ENCODE peak calls at places on chromosomes 2 and 18, in nine cellular contexts. One of them, this sample, is unnamed.

GRCh38 chr18:8849696-8850095 is 144.3 kb downstream of the MTCL1 start:
- DNase-seq in NCI-H1694 treated with DMSO at 0.1 percent for 48 hours: no peak
- DNase-seq in stimulated activated CD4-positive, alpha-beta T cell treated with anti-CD3 and anti-CD28 coated beads, Interleukin-4, amount 100 ng/mL, for 1 hour: no peak
- DNase-seq in CD8-positive, alpha-beta T cell: no peak
- DNase-seq in stimulated activated naive B cell treated with anti-CD40 and anti-IgM and Interleukin-4, amounts not matched to agents 10 μg/mL and 1 μg/mL and 100 μg/mL, for 72 hours: no peak
- DNase-seq in activated CD8-positive, alpha-beta T cell treated with anti-CD3 and anti-CD28 coated beads for 36 hours: no peak
- DNase-seq in HEK293T: no peak
- DNase-seq in fibroblast of the conjunctiva: no peak
- DNase-seq in tibial nerve: no peak
- DNase-seq in this sample: peak

GRCh38 chr2:119366161-119366648 is 429 bp downstream of the C2orf76 start:
- DNase-seq in activated CD8-positive, alpha-beta T cell treated with anti-CD3 and anti-CD28 coated beads for 36 hours: peak
- DNase-seq in fibroblast of the conjunctiva: no peak
- DNase-seq in CD8-positive, alpha-beta T cell: no peak
- DNase-seq in stimulated activated naive B cell treated with anti-CD40 and anti-IgM and Interleukin-4, amounts not matched to agents 10 μg/mL and 1 μg/mL and 100 μg/mL, for 72 hours: no peak
- DNase-seq in HEK293T: no peak
- DNase-seq in NCI-H1694 treated with DMSO at 0.1 percent for 48 hours: no peak
- DNase-seq in stimulated activated CD4-positive, alpha-beta T cell treated with anti-CD3 and anti-CD28 coated beads, Interleukin-4, amount 100 ng/mL, for 1 hour: no peak
- DNase-seq in tibial nerve: no peak
- DNase-seq in this sample: peak

GRCh38 chr2:101341901-101342624 is 33.6 kb upstream of the RNF149 start:
- DNase-seq in stimulated activated naive B cell treated with anti-CD40 and anti-IgM and Interleukin-4, amounts not matched to agents 10 μg/mL and 1 μg/mL and 100 μg/mL, for 72 hours: peak
- DNase-seq in NCI-H1694 treated with DMSO at 0.1 percent for 48 hours: peak
- DNase-seq in CD8-positive, alpha-beta T cell: peak
- DNase-seq in fibroblast of the conjunctiva: peak
- DNase-seq in tibial nerve: peak
- DNase-seq in activated CD8-positive, alpha-beta T cell treated with anti-CD3 and anti-CD28 coated beads for 36 hours: peak
- DNase-seq in stimulated activated CD4-positive, alpha-beta T cell treated with anti-CD3 and anti-CD28 coated beads, Interleukin-4, amount 100 ng/mL, for 1 hour: peak
- DNase-seq in HEK293T: peak
- DNase-seq in this sample: peak

GRCh38 chr2:29114841-29115609 is at the start of gene CLIP4:
- DNase-seq in tibial nerve: peak
- DNase-seq in activated CD8-positive, alpha-beta T cell treated with anti-CD3 and anti-CD28 coated beads for 36 hours: peak
- DNase-seq in CD8-positive, alpha-beta T cell: peak
- DNase-seq in stimulated activated naive B cell treated with anti-CD40 and anti-IgM and Interleukin-4, amounts not matched to agents 10 μg/mL and 1 μg/mL and 100 μg/mL, for 72 hours: peak
- DNase-seq in fibroblast of the conjunctiva: no peak
- DNase-seq in NCI-H1694 treated with DMSO at 0.1 percent for 48 hours: no peak
- DNase-seq in HEK293T: peak
- DNase-seq in stimulated activated CD4-positive, alpha-beta T cell treated with anti-CD3 and anti-CD28 coated beads, Interleukin-4, amount 100 ng/mL, for 1 hour: peak
- DNase-seq in this sample: peak

GRCh38 chr18:34003687-34004086 is 221.0 kb downstream of the NOL4 start:
- DNase-seq in tibial nerve: no peak
- DNase-seq in NCI-H1694 treated with DMSO at 0.1 percent for 48 hours: no peak
- DNase-seq in activated CD8-positive, alpha-beta T cell treated with anti-CD3 and anti-CD28 coated beads for 36 hours: no peak
- DNase-seq in fibroblast of the conjunctiva: no peak
- DNase-seq in CD8-positive, alpha-beta T cell: no peak
- DNase-seq in stimulated activated CD4-positive, alpha-beta T cell treated with anti-CD3 and anti-CD28 coated beads, Interleukin-4, amount 100 ng/mL, for 1 hour: no peak
- DNase-seq in stimulated activated naive B cell treated with anti-CD40 and anti-IgM and Interleukin-4, amounts not matched to agents 10 μg/mL and 1 μg/mL and 100 μg/mL, for 72 hours: no peak
- DNase-seq in HEK293T: no peak
- DNase-seq in this sample: no peak

GRCh38 chr2:8535821-8536685 is 145.8 kb upstream of the ID2 start:
- DNase-seq in NCI-H1694 treated with DMSO at 0.1 percent for 48 hours: no peak
- DNase-seq in tibial nerve: no peak
- DNase-seq in fibroblast of the conjunctiva: no peak
- DNase-seq in stimulated activated CD4-positive, alpha-beta T cell treated with anti-CD3 and anti-CD28 coated beads, Interleukin-4, amount 100 ng/mL, for 1 hour: peak
- DNase-seq in activated CD8-positive, alpha-beta T cell treated with anti-CD3 and anti-CD28 coated beads for 36 hours: peak
- DNase-seq in stimulated activated naive B cell treated with anti-CD40 and anti-IgM and Interleukin-4, amounts not matched to agents 10 μg/mL and 1 μg/mL and 100 μg/mL, for 72 hours: no peak
- DNase-seq in CD8-positive, alpha-beta T cell: no peak
- DNase-seq in HEK293T: no peak
- DNase-seq in this sample: no peak

GRCh38 chr2:206456078-206456769 is 12.9 kb downstream of the ADAM23 start:
- DNase-seq in fibroblast of the conjunctiva: no peak
- DNase-seq in NCI-H1694 treated with DMSO at 0.1 percent for 48 hours: no peak
- DNase-seq in stimulated activated naive B cell treated with anti-CD40 and anti-IgM and Interleukin-4, amounts not matched to agents 10 μg/mL and 1 μg/mL and 100 μg/mL, for 72 hours: no peak
- DNase-seq in tibial nerve: no peak
- DNase-seq in activated CD8-positive, alpha-beta T cell treated with anti-CD3 and anti-CD28 coated beads for 36 hours: no peak
- DNase-seq in stimulated activated CD4-positive, alpha-beta T cell treated with anti-CD3 and anti-CD28 coated beads, Interleukin-4, amount 100 ng/mL, for 1 hour: no peak
- DNase-seq in CD8-positive, alpha-beta T cell: no peak
- DNase-seq in HEK293T: no peak
- DNase-seq in this sample: no peak

GRCh38 chr2:8602809-8603208 is 79.0 kb upstream of the ID2 start:
- DNase-seq in stimulated activated naive B cell treated with anti-CD40 and anti-IgM and Interleukin-4, amounts not matched to agents 10 μg/mL and 1 μg/mL and 100 μg/mL, for 72 hours: no peak
- DNase-seq in CD8-positive, alpha-beta T cell: no peak
- DNase-seq in stimulated activated CD4-positive, alpha-beta T cell treated with anti-CD3 and anti-CD28 coated beads, Interleukin-4, amount 100 ng/mL, for 1 hour: no peak
- DNase-seq in tibial nerve: no peak
- DNase-seq in HEK293T: no peak
- DNase-seq in NCI-H1694 treated with DMSO at 0.1 percent for 48 hours: no peak
- DNase-seq in activated CD8-positive, alpha-beta T cell treated with anti-CD3 and anti-CD28 coated beads for 36 hours: no peak
- DNase-seq in fibroblast of the conjunctiva: peak
- DNase-seq in this sample: no peak

GRCh38 chr2:13536941-13537340 is 820.2 kb downstream of the TRIB2 start:
- DNase-seq in NCI-H1694 treated with DMSO at 0.1 percent for 48 hours: no peak
- DNase-seq in HEK293T: no peak
- DNase-seq in stimulated activated CD4-positive, alpha-beta T cell treated with anti-CD3 and anti-CD28 coated beads, Interleukin-4, amount 100 ng/mL, for 1 hour: no peak
- DNase-seq in stimulated activated naive B cell treated with anti-CD40 and anti-IgM and Interleukin-4, amounts not matched to agents 10 μg/mL and 1 μg/mL and 100 μg/mL, for 72 hours: no peak
- DNase-seq in activated CD8-positive, alpha-beta T cell treated with anti-CD3 and anti-CD28 coated beads for 36 hours: no peak
- DNase-seq in CD8-positive, alpha-beta T cell: no peak
- DNase-seq in fibroblast of the conjunctiva: no peak
- DNase-seq in tibial nerve: no peak
- DNase-seq in this sample: no peak

GRCh38 chr2:171712051-171712450 is 24.8 kb downstream of the DYNC1I2 start:
- DNase-seq in CD8-positive, alpha-beta T cell: no peak
- DNase-seq in tibial nerve: no peak
- DNase-seq in activated CD8-positive, alpha-beta T cell treated with anti-CD3 and anti-CD28 coated beads for 36 hours: no peak
- DNase-seq in NCI-H1694 treated with DMSO at 0.1 percent for 48 hours: no peak
- DNase-seq in fibroblast of the conjunctiva: peak
- DNase-seq in stimulated activated CD4-positive, alpha-beta T cell treated with anti-CD3 and anti-CD28 coated beads, Interleukin-4, amount 100 ng/mL, for 1 hour: no peak
- DNase-seq in HEK293T: peak
- DNase-seq in stimulated activated naive B cell treated with anti-CD40 and anti-IgM and Interleukin-4, amounts not matched to agents 10 μg/mL and 1 μg/mL and 100 μg/mL, for 72 hours: no peak
- DNase-seq in this sample: peak

GRCh38 chr2:9226458-9227380 is 20.1 kb downstream of the ASAP2 start:
- DNase-seq in fibroblast of the conjunctiva: no peak
- DNase-seq in HEK293T: no peak
- DNase-seq in stimulated activated CD4-positive, alpha-beta T cell treated with anti-CD3 and anti-CD28 coated beads, Interleukin-4, amount 100 ng/mL, for 1 hour: no peak
- DNase-seq in stimulated activated naive B cell treated with anti-CD40 and anti-IgM and Interleukin-4, amounts not matched to agents 10 μg/mL and 1 μg/mL and 100 μg/mL, for 72 hours: no peak
- DNase-seq in tibial nerve: no peak
- DNase-seq in CD8-positive, alpha-beta T cell: no peak
- DNase-seq in NCI-H1694 treated with DMSO at 0.1 percent for 48 hours: no peak
- DNase-seq in activated CD8-positive, alpha-beta T cell treated with anti-CD3 and anti-CD28 coated beads for 36 hours: no peak
- DNase-seq in this sample: no peak

GRCh38 chr2:223123859-223124610 is 72.0 kb downstream of the KCNE4 start:
- DNase-seq in NCI-H1694 treated with DMSO at 0.1 percent for 48 hours: no peak
- DNase-seq in activated CD8-positive, alpha-beta T cell treated with anti-CD3 and anti-CD28 coated beads for 36 hours: no peak
- DNase-seq in fibroblast of the conjunctiva: no peak
- DNase-seq in tibial nerve: no peak
- DNase-seq in stimulated activated naive B cell treated with anti-CD40 and anti-IgM and Interleukin-4, amounts not matched to agents 10 μg/mL and 1 μg/mL and 100 μg/mL, for 72 hours: no peak
- DNase-seq in CD8-positive, alpha-beta T cell: no peak
- DNase-seq in HEK293T: no peak
- DNase-seq in stimulated activated CD4-positive, alpha-beta T cell treated with anti-CD3 and anti-CD28 coated beads, Interleukin-4, amount 100 ng/mL, for 1 hour: no peak
- DNase-seq in this sample: no peak

GRCh38 chr2:217220228-217221013 is 360.6 kb upstream of the TNP1 start:
- DNase-seq in activated CD8-positive, alpha-beta T cell treated with anti-CD3 and anti-CD28 coated beads for 36 hours: no peak
- DNase-seq in tibial nerve: no peak
- DNase-seq in CD8-positive, alpha-beta T cell: no peak
- DNase-seq in fibroblast of the conjunctiva: no peak
- DNase-seq in stimulated activated CD4-positive, alpha-beta T cell treated with anti-CD3 and anti-CD28 coated beads, Interleukin-4, amount 100 ng/mL, for 1 hour: no peak
- DNase-seq in NCI-H1694 treated with DMSO at 0.1 percent for 48 hours: no peak
- DNase-seq in HEK293T: no peak
- DNase-seq in stimulated activated naive B cell treated with anti-CD40 and anti-IgM and Interleukin-4, amounts not matched to agents 10 μg/mL and 1 μg/mL and 100 μg/mL, for 72 hours: no peak
- DNase-seq in this sample: peak

GRCh38 chr2:23065936-23066335 is 319.0 kb upstream of the KLHL29 start:
- DNase-seq in CD8-positive, alpha-beta T cell: no peak
- DNase-seq in tibial nerve: no peak
- DNase-seq in stimulated activated CD4-positive, alpha-beta T cell treated with anti-CD3 and anti-CD28 coated beads, Interleukin-4, amount 100 ng/mL, for 1 hour: no peak
- DNase-seq in stimulated activated naive B cell treated with anti-CD40 and anti-IgM and Interleukin-4, amounts not matched to agents 10 μg/mL and 1 μg/mL and 100 μg/mL, for 72 hours: no peak
- DNase-seq in HEK293T: no peak
- DNase-seq in NCI-H1694 treated with DMSO at 0.1 percent for 48 hours: no peak
- DNase-seq in activated CD8-positive, alpha-beta T cell treated with anti-CD3 and anti-CD28 coated beads for 36 hours: no peak
- DNase-seq in fibroblast of the conjunctiva: no peak
- DNase-seq in this sample: no peak

GRCh38 chr2:118774458-118775133 is 72.9 kb downstream of the EN1 start:
- DNase-seq in NCI-H1694 treated with DMSO at 0.1 percent for 48 hours: peak
- DNase-seq in CD8-positive, alpha-beta T cell: no peak
- DNase-seq in stimulated activated naive B cell treated with anti-CD40 and anti-IgM and Interleukin-4, amounts not matched to agents 10 μg/mL and 1 μg/mL and 100 μg/mL, for 72 hours: no peak
- DNase-seq in fibroblast of the conjunctiva: no peak
- DNase-seq in activated CD8-positive, alpha-beta T cell treated with anti-CD3 and anti-CD28 coated beads for 36 hours: peak
- DNase-seq in stimulated activated CD4-positive, alpha-beta T cell treated with anti-CD3 and anti-CD28 coated beads, Interleukin-4, amount 100 ng/mL, for 1 hour: peak
- DNase-seq in tibial nerve: no peak
- DNase-seq in HEK293T: peak
- DNase-seq in this sample: peak

GRCh38 chr18:12726774-12727550 is 24.1 kb downstream of the PSMG2 start:
- DNase-seq in tibial nerve: no peak
- DNase-seq in stimulated activated naive B cell treated with anti-CD40 and anti-IgM and Interleukin-4, amounts not matched to agents 10 μg/mL and 1 μg/mL and 100 μg/mL, for 72 hours: peak
- DNase-seq in HEK293T: peak
- DNase-seq in NCI-H1694 treated with DMSO at 0.1 percent for 48 hours: peak
- DNase-seq in fibroblast of the conjunctiva: peak
- DNase-seq in activated CD8-positive, alpha-beta T cell treated with anti-CD3 and anti-CD28 coated beads for 36 hours: peak
- DNase-seq in CD8-positive, alpha-beta T cell: peak
- DNase-seq in stimulated activated CD4-positive, alpha-beta T cell treated with anti-CD3 and anti-CD28 coated beads, Interleukin-4, amount 100 ng/mL, for 1 hour: peak
- DNase-seq in this sample: peak

GRCh38 chr18:53025247-53025646 is 685.2 kb downstream of the DCC start:
- DNase-seq in HEK293T: no peak
- DNase-seq in CD8-positive, alpha-beta T cell: no peak
- DNase-seq in fibroblast of the conjunctiva: no peak
- DNase-seq in NCI-H1694 treated with DMSO at 0.1 percent for 48 hours: no peak
- DNase-seq in stimulated activated CD4-positive, alpha-beta T cell treated with anti-CD3 and anti-CD28 coated beads, Interleukin-4, amount 100 ng/mL, for 1 hour: no peak
- DNase-seq in tibial nerve: no peak
- DNase-seq in stimulated activated naive B cell treated with anti-CD40 and anti-IgM and Interleukin-4, amounts not matched to agents 10 μg/mL and 1 μg/mL and 100 μg/mL, for 72 hours: no peak
- DNase-seq in activated CD8-positive, alpha-beta T cell treated with anti-CD3 and anti-CD28 coated beads for 36 hours: no peak
- DNase-seq in this sample: no peak

GRCh38 chr2:82027901-82028570 is 1723.5 kb upstream of the LRRTM1 start:
- DNase-seq in stimulated activated CD4-positive, alpha-beta T cell treated with anti-CD3 and anti-CD28 coated beads, Interleukin-4, amount 100 ng/mL, for 1 hour: no peak
- DNase-seq in fibroblast of the conjunctiva: no peak
- DNase-seq in CD8-positive, alpha-beta T cell: no peak
- DNase-seq in stimulated activated naive B cell treated with anti-CD40 and anti-IgM and Interleukin-4, amounts not matched to agents 10 μg/mL and 1 μg/mL and 100 μg/mL, for 72 hours: no peak
- DNase-seq in activated CD8-positive, alpha-beta T cell treated with anti-CD3 and anti-CD28 coated beads for 36 hours: no peak
- DNase-seq in HEK293T: no peak
- DNase-seq in NCI-H1694 treated with DMSO at 0.1 percent for 48 hours: no peak
- DNase-seq in tibial nerve: no peak
- DNase-seq in this sample: no peak

GRCh38 chr2:150620371-150620770 is 132.9 kb upstream of the RND3 start:
- DNase-seq in stimulated activated naive B cell treated with anti-CD40 and anti-IgM and Interleukin-4, amounts not matched to agents 10 μg/mL and 1 μg/mL and 100 μg/mL, for 72 hours: no peak
- DNase-seq in fibroblast of the conjunctiva: no peak
- DNase-seq in NCI-H1694 treated with DMSO at 0.1 percent for 48 hours: no peak
- DNase-seq in activated CD8-positive, alpha-beta T cell treated with anti-CD3 and anti-CD28 coated beads for 36 hours: no peak
- DNase-seq in tibial nerve: no peak
- DNase-seq in stimulated activated CD4-positive, alpha-beta T cell treated with anti-CD3 and anti-CD28 coated beads, Interleukin-4, amount 100 ng/mL, for 1 hour: no peak
- DNase-seq in HEK293T: no peak
- DNase-seq in CD8-positive, alpha-beta T cell: no peak
- DNase-seq in this sample: peak

GRCh38 chr2:85390941-85391669 is 19.1 kb downstream of the CAPG start:
- DNase-seq in stimulated activated CD4-positive, alpha-beta T cell treated with anti-CD3 and anti-CD28 coated beads, Interleukin-4, amount 100 ng/mL, for 1 hour: peak
- DNase-seq in tibial nerve: no peak
- DNase-seq in NCI-H1694 treated with DMSO at 0.1 percent for 48 hours: peak
- DNase-seq in HEK293T: peak
- DNase-seq in activated CD8-positive, alpha-beta T cell treated with anti-CD3 and anti-CD28 coated beads for 36 hours: peak
- DNase-seq in stimulated activated naive B cell treated with anti-CD40 and anti-IgM and Interleukin-4, amounts not matched to agents 10 μg/mL and 1 μg/mL and 100 μg/mL, for 72 hours: peak
- DNase-seq in fibroblast of the conjunctiva: no peak
- DNase-seq in CD8-positive, alpha-beta T cell: peak
- DNase-seq in this sample: peak

GRCh38 chr18:49747876-49748275 is 65.5 kb downstream of the ACAA2 start:
- DNase-seq in stimulated activated CD4-positive, alpha-beta T cell treated with anti-CD3 and anti-CD28 coated beads, Interleukin-4, amount 100 ng/mL, for 1 hour: no peak
- DNase-seq in fibroblast of the conjunctiva: no peak
- DNase-seq in NCI-H1694 treated with DMSO at 0.1 percent for 48 hours: no peak
- DNase-seq in HEK293T: no peak
- DNase-seq in activated CD8-positive, alpha-beta T cell treated with anti-CD3 and anti-CD28 coated beads for 36 hours: no peak
- DNase-seq in tibial nerve: no peak
- DNase-seq in stimulated activated naive B cell treated with anti-CD40 and anti-IgM and Interleukin-4, amounts not matched to agents 10 μg/mL and 1 μg/mL and 100 μg/mL, for 72 hours: no peak
- DNase-seq in CD8-positive, alpha-beta T cell: no peak
- DNase-seq in this sample: peak

GRCh38 chr18:26133652-26134051 is at the start of gene PSMA8:
- DNase-seq in activated CD8-positive, alpha-beta T cell treated with anti-CD3 and anti-CD28 coated beads for 36 hours: peak
- DNase-seq in tibial nerve: no peak
- DNase-seq in stimulated activated naive B cell treated with anti-CD40 and anti-IgM and Interleukin-4, amounts not matched to agents 10 μg/mL and 1 μg/mL and 100 μg/mL, for 72 hours: peak
- DNase-seq in NCI-H1694 treated with DMSO at 0.1 percent for 48 hours: no peak
- DNase-seq in fibroblast of the conjunctiva: no peak
- DNase-seq in stimulated activated CD4-positive, alpha-beta T cell treated with anti-CD3 and anti-CD28 coated beads, Interleukin-4, amount 100 ng/mL, for 1 hour: peak
- DNase-seq in HEK293T: no peak
- DNase-seq in CD8-positive, alpha-beta T cell: peak
- DNase-seq in this sample: no peak

GRCh38 chr2:145769053-145769716 is 1249.3 kb upstream of the ZEB2 start:
- DNase-seq in stimulated activated naive B cell treated with anti-CD40 and anti-IgM and Interleukin-4, amounts not matched to agents 10 μg/mL and 1 μg/mL and 100 μg/mL, for 72 hours: no peak
- DNase-seq in stimulated activated CD4-positive, alpha-beta T cell treated with anti-CD3 and anti-CD28 coated beads, Interleukin-4, amount 100 ng/mL, for 1 hour: no peak
- DNase-seq in HEK293T: no peak
- DNase-seq in CD8-positive, alpha-beta T cell: no peak
- DNase-seq in activated CD8-positive, alpha-beta T cell treated with anti-CD3 and anti-CD28 coated beads for 36 hours: no peak
- DNase-seq in fibroblast of the conjunctiva: no peak
- DNase-seq in NCI-H1694 treated with DMSO at 0.1 percent for 48 hours: peak
- DNase-seq in tibial nerve: no peak
- DNase-seq in this sample: no peak

GRCh38 chr2:83817511-83817910 is 641.6 kb downstream of the SUCLG1 start:
- DNase-seq in HEK293T: no peak
- DNase-seq in stimulated activated CD4-positive, alpha-beta T cell treated with anti-CD3 and anti-CD28 coated beads, Interleukin-4, amount 100 ng/mL, for 1 hour: no peak
- DNase-seq in tibial nerve: no peak
- DNase-seq in activated CD8-positive, alpha-beta T cell treated with anti-CD3 and anti-CD28 coated beads for 36 hours: no peak
- DNase-seq in stimulated activated naive B cell treated with anti-CD40 and anti-IgM and Interleukin-4, amounts not matched to agents 10 μg/mL and 1 μg/mL and 100 μg/mL, for 72 hours: no peak
- DNase-seq in CD8-positive, alpha-beta T cell: no peak
- DNase-seq in fibroblast of the conjunctiva: no peak
- DNase-seq in NCI-H1694 treated with DMSO at 0.1 percent for 48 hours: peak
- DNase-seq in this sample: no peak

GRCh38 chr2:38079111-38080052 is 3.4 kb upstream of the CYP1B1 start:
- DNase-seq in fibroblast of the conjunctiva: no peak
- DNase-seq in stimulated activated CD4-positive, alpha-beta T cell treated with anti-CD3 and anti-CD28 coated beads, Interleukin-4, amount 100 ng/mL, for 1 hour: no peak
- DNase-seq in HEK293T: no peak
- DNase-seq in activated CD8-positive, alpha-beta T cell treated with anti-CD3 and anti-CD28 coated beads for 36 hours: no peak
- DNase-seq in tibial nerve: no peak
- DNase-seq in NCI-H1694 treated with DMSO at 0.1 percent for 48 hours: no peak
- DNase-seq in stimulated activated naive B cell treated with anti-CD40 and anti-IgM and Interleukin-4, amounts not matched to agents 10 μg/mL and 1 μg/mL and 100 μg/mL, for 72 hours: no peak
- DNase-seq in CD8-positive, alpha-beta T cell: no peak
- DNase-seq in this sample: no peak

GRCh38 chr18:25798026-25798537 is 292.3 kb downstream of the SS18 start:
- DNase-seq in NCI-H1694 treated with DMSO at 0.1 percent for 48 hours: no peak
- DNase-seq in activated CD8-positive, alpha-beta T cell treated with anti-CD3 and anti-CD28 coated beads for 36 hours: no peak
- DNase-seq in stimulated activated CD4-positive, alpha-beta T cell treated with anti-CD3 and anti-CD28 coated beads, Interleukin-4, amount 100 ng/mL, for 1 hour: no peak
- DNase-seq in CD8-positive, alpha-beta T cell: no peak
- DNase-seq in HEK293T: no peak
- DNase-seq in stimulated activated naive B cell treated with anti-CD40 and anti-IgM and Interleukin-4, amounts not matched to agents 10 μg/mL and 1 μg/mL and 100 μg/mL, for 72 hours: no peak
- DNase-seq in tibial nerve: no peak
- DNase-seq in fibroblast of the conjunctiva: no peak
- DNase-seq in this sample: no peak

GRCh38 chr2:36808386-36808785 is 111.9 kb downstream of the VIT start:
- DNase-seq in NCI-H1694 treated with DMSO at 0.1 percent for 48 hours: no peak
- DNase-seq in activated CD8-positive, alpha-beta T cell treated with anti-CD3 and anti-CD28 coated beads for 36 hours: no peak
- DNase-seq in stimulated activated CD4-positive, alpha-beta T cell treated with anti-CD3 and anti-CD28 coated beads, Interleukin-4, amount 100 ng/mL, for 1 hour: no peak
- DNase-seq in tibial nerve: no peak
- DNase-seq in stimulated activated naive B cell treated with anti-CD40 and anti-IgM and Interleukin-4, amounts not matched to agents 10 μg/mL and 1 μg/mL and 100 μg/mL, for 72 hours: no peak
- DNase-seq in HEK293T: no peak
- DNase-seq in fibroblast of the conjunctiva: no peak
- DNase-seq in CD8-positive, alpha-beta T cell: no peak
- DNase-seq in this sample: no peak

GRCh38 chr2:98952971-98953370 is 16.9 kb upstream of the CRACDL start:
- DNase-seq in CD8-positive, alpha-beta T cell: no peak
- DNase-seq in stimulated activated naive B cell treated with anti-CD40 and anti-IgM and Interleukin-4, amounts not matched to agents 10 μg/mL and 1 μg/mL and 100 μg/mL, for 72 hours: no peak
- DNase-seq in NCI-H1694 treated with DMSO at 0.1 percent for 48 hours: no peak
- DNase-seq in HEK293T: no peak
- DNase-seq in tibial nerve: no peak
- DNase-seq in stimulated activated CD4-positive, alpha-beta T cell treated with anti-CD3 and anti-CD28 coated beads, Interleukin-4, amount 100 ng/mL, for 1 hour: no peak
- DNase-seq in activated CD8-positive, alpha-beta T cell treated with anti-CD3 and anti-CD28 coated beads for 36 hours: no peak
- DNase-seq in fibroblast of the conjunctiva: no peak
- DNase-seq in this sample: peak

GRCh38 chr2:171187819-171188218 is 27.1 kb upstream of the TLK1 start:
- DNase-seq in CD8-positive, alpha-beta T cell: no peak
- DNase-seq in activated CD8-positive, alpha-beta T cell treated with anti-CD3 and anti-CD28 coated beads for 36 hours: no peak
- DNase-seq in fibroblast of the conjunctiva: no peak
- DNase-seq in HEK293T: no peak
- DNase-seq in tibial nerve: no peak
- DNase-seq in NCI-H1694 treated with DMSO at 0.1 percent for 48 hours: no peak
- DNase-seq in stimulated activated CD4-positive, alpha-beta T cell treated with anti-CD3 and anti-CD28 coated beads, Interleukin-4, amount 100 ng/mL, for 1 hour: no peak
- DNase-seq in stimulated activated naive B cell treated with anti-CD40 and anti-IgM and Interleukin-4, amounts not matched to agents 10 μg/mL and 1 μg/mL and 100 μg/mL, for 72 hours: no peak
- DNase-seq in this sample: no peak

GRCh38 chr2:210461401-210461800 is 15.2 kb downstream of the LANCL1 start:
- DNase-seq in stimulated activated naive B cell treated with anti-CD40 and anti-IgM and Interleukin-4, amounts not matched to agents 10 μg/mL and 1 μg/mL and 100 μg/mL, for 72 hours: no peak
- DNase-seq in CD8-positive, alpha-beta T cell: no peak
- DNase-seq in activated CD8-positive, alpha-beta T cell treated with anti-CD3 and anti-CD28 coated beads for 36 hours: no peak
- DNase-seq in tibial nerve: no peak
- DNase-seq in NCI-H1694 treated with DMSO at 0.1 percent for 48 hours: no peak
- DNase-seq in HEK293T: no peak
- DNase-seq in fibroblast of the conjunctiva: no peak
- DNase-seq in stimulated activated CD4-positive, alpha-beta T cell treated with anti-CD3 and anti-CD28 coated beads, Interleukin-4, amount 100 ng/mL, for 1 hour: no peak
- DNase-seq in this sample: no peak